ENCODE peak calls at places on chromosomes 13 and 19, in eight cellular contexts. D, P, S, X, H, A, Y and Z are unnamed samples.

GRCh38 chr13:51154029-51154555 is 43.0 kb upstream of the C13orf42 start:
- DNase-seq in Y (peak; percentile 17), X (no peak), S (peak; percentile 74), H (peak; percentile 60), D (no peak), A (no peak), P (no peak), Z (no peak)

GRCh38 chr13:72199640-72200039 is 332.6 kb upstream of the DACH1 start:
- DNase-seq in D (no peak), A (no peak), S (no peak), P (no peak), Y (no peak), H (no peak), X (no peak), Z (no peak)

GRCh38 chr13:112699318-112699918 is 9.6 kb downstream of the ATP11A start:
- DNase-seq in Y (no peak), P (no peak), X (peak; percentile 33), D (no peak), H (no peak), S (no peak), A (no peak), Z (no peak)

GRCh38 chr19:5083547-5083965 is 114.6 kb downstream of the KDM4B start:
- DNase-seq in P (no peak), D (no peak), S (peak; percentile 83), H (peak; percentile 53), A (no peak), Y (no peak), X (no peak), Z (no peak)

GRCh38 chr19:38664503-38665211 is 17.2 kb downstream of the ACTN4 start:
- DNase-seq in Y (no peak), X (no peak), P (no peak), H (no peak), A (no peak), D (no peak), S (no peak), Z (no peak)

GRCh38 chr19:37251308-37252229 is 33.6 kb downstream of the ZNF383 start:
- DNase-seq in A (no peak), P (peak; percentile 10), Y (peak; percentile 21), S (peak; percentile 56), D (peak; percentile 67), H (peak; percentile 95), X (peak; percentile 67), Z (peak; percentile 76)

GRCh38 chr19:7562646-7563393 is 27.3 kb downstream of the PNPLA6 start:
- DNase-seq in D (no peak), H (no peak), Y (no peak), X (no peak), S (no peak), P (no peak), A (no peak), Z (no peak)

GRCh38 chr19:5826531-5827341 is 12.8 kb downstream of the FUT6 start:
- DNase-seq in X (peak; percentile 88), H (peak; percentile 25), S (peak; percentile 91), P (no peak), A (no peak), D (no peak), Y (no peak), Z (no peak)

GRCh38 chr13:112679381-112679780 is 10.5 kb upstream of the ATP11A start:
- DNase-seq in X (no peak), A (no peak), S (no peak), Y (no peak), D (no peak), H (no peak), P (no peak), Z (no peak)

GRCh38 chr19:23305555-23305954 is 55.4 kb upstream of the ZNF724 start:
- DNase-seq in Y (no peak), A (no peak), H (no peak), X (no peak), P (no peak), S (no peak), D (no peak), Z (no peak)

GRCh38 chr19:1582201-1582600 is 10.5 kb downstream of the MBD3 start:
- DNase-seq in A (no peak), P (no peak), H (no peak), Y (no peak), X (peak; percentile 74), D (no peak), S (no peak), Z (no peak)